ENCODE peak calls at places on chromosomes 11 and 22, in six cellular contexts. B, X, E, V, K and I are unnamed samples.
A peak's percentile ranks its signal among the peaks of the same experiment; 100 is the strongest.

GRCh38 chr11:85718126-85718943 is 32.3 kb upstream of the CCDC89 start:
- DNase-seq in B (no peak), X (no peak), E (no peak), V (no peak), K (no peak), I (no peak)

GRCh38 chr11:122917311-122917710 is 34.8 kb downstream of the JHY start:
- DNase-seq in B (peak; percentile 19), X (no peak), E (no peak), V (no peak), K (no peak), I (no peak)

GRCh38 chr11:87030458-87031054 is 7.2 kb upstream of the TMEM135 start:
- DNase-seq in B (peak; percentile 5), X (no peak), E (no peak), V (no peak), K (no peak), I (peak; percentile 3)

GRCh38 chr22:29658171-29658570 is 54.7 kb downstream of the NF2 start:
- DNase-seq in B (no peak), X (no peak), E (no peak), V (no peak), K (no peak), I (no peak)

GRCh38 chr11:74543991-74544390 is 48.4 kb upstream of the POLD3 start:
- DNase-seq in B (no peak), X (no peak), E (peak; percentile 35), V (no peak), K (no peak), I (no peak)

GRCh38 chr22:49942565-49943404 is 17.8 kb upstream of the PIM3 start:
- DNase-seq in B (no peak), X (no peak), E (no peak), V (peak; percentile 74), K (no peak), I (no peak)

GRCh38 chr22:46290121-46290842 is 6.4 kb upstream of the GTSE1 start:
- DNase-seq in B (no peak), X (no peak), E (no peak), V (no peak), K (no peak), I (no peak)

GRCh38 chr22:31039393-31039792 is 41.7 kb upstream of the SMTN start:
- DNase-seq in B (peak; percentile 68), X (no peak), E (no peak), V (no peak), K (no peak), I (no peak)

GRCh38 chr22:29265929-29266328 is 1.9 kb downstream of the RHBDD3 start:
- DNase-seq in B (no peak), X (no peak), E (no peak), V (peak; percentile 66), K (no peak), I (no peak)

GRCh38 chr11:92764128-92764527 is 205.3 kb upstream of the MTNR1B start:
- DNase-seq in B (no peak), X (no peak), E (no peak), V (no peak), K (no peak), I (no peak)

GRCh38 chr22:33678523-33678922 is 241.8 kb downstream of the LARGE1 start:
- DNase-seq in B (no peak), X (no peak), E (no peak), V (no peak), K (no peak), I (no peak)

GRCh38 chr22:27217154-27217553 is 559.8 kb downstream of the MIAT start:
- DNase-seq in B (no peak), X (no peak), E (no peak), V (no peak), K (no peak), I (no peak)

GRCh38 chr11:120877746-120878365 is 146.0 kb upstream of the TBCEL start:
- DNase-seq in B (no peak), X (no peak), E (no peak), V (no peak), K (no peak), I (no peak)

GRCh38 chr11:73359341-73359740 is 16.9 kb upstream of the RELT start:
- DNase-seq in B (peak; percentile 42), X (no peak), E (no peak), V (no peak), K (no peak), I (no peak)

GRCh38 chr11:73358071-73358470 is 18.1 kb upstream of the RELT start:
- DNase-seq in B (no peak), X (no peak), E (no peak), V (no peak), K (no peak), I (no peak)

GRCh38 chr11:73361953-73362776 is 14.0 kb upstream of the RELT start:
- DNase-seq in B (no peak), X (no peak), E (peak; percentile 92), V (no peak), K (no peak), I (no peak)

GRCh38 chr11:73360743-73361369 is 15.3 kb upstream of the RELT start:
- DNase-seq in B (no peak), X (no peak), E (no peak), V (no peak), K (no peak), I (no peak)

DNA sequence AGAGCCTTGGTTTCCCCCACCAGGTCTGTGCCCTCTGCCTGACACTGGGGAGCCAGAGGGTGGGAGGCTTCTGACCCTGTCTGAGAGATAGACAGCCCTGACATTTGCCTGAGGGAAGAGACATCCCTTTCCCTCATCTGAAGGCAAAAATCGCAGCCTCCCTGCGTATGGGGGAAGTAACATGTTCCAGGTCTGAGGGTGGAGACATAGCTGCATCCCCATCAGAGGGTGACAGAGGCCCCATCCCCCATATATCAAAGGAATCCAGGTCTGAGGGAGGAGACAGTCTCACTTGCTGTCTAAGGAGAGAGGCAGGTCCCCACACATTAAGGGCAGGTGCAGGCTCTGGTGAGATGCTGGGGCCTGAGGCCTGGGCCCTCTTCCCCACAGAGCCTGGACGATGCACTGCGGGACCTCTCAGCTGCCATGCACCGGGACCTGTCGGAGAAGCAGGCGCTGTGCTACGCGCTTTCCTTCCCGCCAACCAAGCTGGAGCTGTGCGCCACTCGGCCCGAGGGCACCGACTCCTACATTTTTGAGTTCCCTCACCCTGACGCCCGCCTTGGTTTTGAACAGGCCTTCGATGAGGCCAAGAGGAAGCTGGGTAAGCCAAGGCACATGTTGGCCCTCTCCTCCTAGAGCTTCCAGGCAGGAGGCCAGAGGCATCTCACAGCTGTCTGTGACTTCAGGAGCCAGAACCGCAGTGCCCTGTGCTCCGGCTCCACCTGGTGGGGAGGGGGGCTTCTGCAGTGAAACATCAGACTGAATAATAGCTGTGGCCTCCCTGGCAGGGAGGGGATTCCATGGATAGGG is 16.1 kb upstream of the RELT start:
- DNase-seq in B (peak; percentile 57), X (no peak), E (peak; percentile 78), V (peak; percentile 64), K (peak; percentile 36), I (peak; percentile 35)
- H3K36me3 ChIP-seq in B (peaks cover 50% of the 10 kb centered on the region), X (no peaks in the 10 kb centered on the region), E (no peaks in the 10 kb centered on the region), V (peaks cover 11% of the 10 kb centered on the region), K (peaks cover 74% of the 10 kb centered on the region), I (no peaks in the 10 kb centered on the region)

GRCh38 chr22:19980766-19981165 is 35.9 kb downstream of the ARVCF start:
- DNase-seq in B (no peak), X (no peak), E (no peak), V (no peak), K (no peak), I (no peak)

GRCh38 chr22:19978748-19979147 is 37.1 kb upstream of the TXNRD2 start:
- DNase-seq in B (no peak), X (no peak), E (no peak), V (no peak), K (no peak), I (no peak)

GRCh38 chr22:19977296-19978243 is 36.0 kb upstream of the TXNRD2 start:
- DNase-seq in B (no peak), X (no peak), E (no peak), V (no peak), K (no peak), I (no peak)

GRCh38 chr22:19981171-19981960 is 35.3 kb downstream of the ARVCF start:
- DNase-seq in B (no peak), X (no peak), E (no peak), V (no peak), K (no peak), I (no peak)

DNA sequence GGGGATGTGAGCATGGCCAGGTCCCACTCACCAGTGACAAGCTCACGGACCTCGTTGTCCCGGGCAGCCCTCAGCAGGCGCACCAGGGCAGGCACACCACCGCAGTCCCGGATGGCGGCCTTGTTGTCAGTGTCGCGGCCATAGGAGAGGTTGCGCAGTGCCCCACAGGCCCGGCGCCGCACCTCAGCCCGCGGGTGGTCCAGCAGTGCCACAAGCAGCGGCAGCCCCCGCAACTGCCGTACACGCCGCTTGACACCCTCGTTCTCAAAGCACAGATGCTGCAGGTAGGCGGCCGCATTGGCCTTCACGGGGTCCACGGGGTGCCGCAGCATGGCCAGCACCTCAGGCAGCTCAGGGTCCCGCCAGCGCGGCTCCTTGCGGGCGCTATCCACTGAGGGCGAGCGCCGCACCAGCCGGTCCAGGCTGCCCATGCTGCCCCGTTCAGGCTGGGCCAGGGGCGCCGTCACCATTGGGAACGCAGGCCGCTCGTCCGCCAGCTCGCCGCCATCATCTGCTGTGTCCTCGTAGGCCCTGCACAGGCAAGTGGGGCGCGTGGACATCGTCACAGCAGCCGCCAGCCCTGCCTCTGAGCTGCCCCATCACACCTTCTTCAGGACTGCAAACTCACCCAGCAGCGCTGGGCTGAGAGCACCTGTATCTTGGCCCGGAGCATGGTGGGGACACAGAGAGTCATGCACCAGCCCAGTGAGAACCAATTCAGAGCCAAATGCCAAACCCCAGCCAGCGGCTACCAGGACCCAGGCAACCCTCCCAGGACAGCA is 36.7 kb downstream of the ARVCF start:
- DNase-seq in B (no peak), X (no peak), E (no peak), V (no peak), K (no peak), I (no peak)
- H3K36me3 ChIP-seq in B (peaks cover 3% of the 10 kb centered on the region), X (no peaks in the 10 kb centered on the region), E (peaks cover 4% of the 10 kb centered on the region), V (peaks cover 49% of the 10 kb centered on the region), K (peaks cover 45% of the 10 kb centered on the region), I (no peaks in the 10 kb centered on the region)

GRCh38 chr11:128499613-128500213 is 87.6 kb downstream of the ETS1 start:
- DNase-seq in B (no peak), X (no peak), E (no peak), V (no peak), K (peak; percentile 49), I (no peak)
- H3K36me3 ChIP-seq in B (no peaks in the 10 kb centered on the region), X (peaks cover 21% of the 10 kb centered on the region), E (peaks cover 3% of the 10 kb centered on the region), V (no peaks in the 10 kb centered on the region), K (no peaks in the 10 kb centered on the region), I (peaks cover 5% of the 10 kb centered on the region)

GRCh38 chr11:78214331-78215194 is 25.8 kb downstream of the USP35 start:
- DNase-seq in B (no peak), X (no peak), E (no peak), V (no peak), K (no peak), I (no peak)
- H3K36me3 ChIP-seq in B (peaks cover 19% of the 10 kb centered on the region), X (no peaks in the 10 kb centered on the region), E (no peaks in the 10 kb centered on the region), V (peaks cover 24% of the 10 kb centered on the region), K (peaks cover 49% of the 10 kb centered on the region), I (peaks cover 38% of the 10 kb centered on the region)

DNA sequence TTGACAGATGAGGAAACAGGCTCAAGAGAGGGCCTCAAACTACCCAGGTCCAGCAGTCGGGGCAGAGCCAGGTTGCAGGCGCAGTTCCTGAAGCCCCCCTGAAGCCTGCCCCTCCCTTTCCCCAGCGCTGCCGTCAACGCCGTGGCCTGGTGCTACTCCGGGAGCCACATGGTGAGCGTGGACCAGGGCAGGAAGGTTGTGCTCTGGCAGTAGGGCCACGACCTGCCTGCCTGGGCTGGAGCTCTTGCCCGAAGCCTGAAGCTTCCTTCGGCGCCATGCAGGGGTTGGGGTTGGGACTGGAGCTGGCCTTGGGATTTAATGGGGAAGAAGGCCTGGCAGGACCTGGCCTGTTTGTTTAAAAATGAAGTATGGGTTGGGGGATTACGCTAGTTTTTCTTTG is 15.0 kb downstream of the ATG16L2 start:
- DNase-seq in B (no peak), X (no peak), E (no peak), V (no peak), K (no peak), I (no peak)
- H3K36me3 ChIP-seq in B (no peaks in the 10 kb centered on the region), X (peaks cover 7% of the 10 kb centered on the region), E (no peaks in the 10 kb centered on the region), V (no peaks in the 10 kb centered on the region), K (no peaks in the 10 kb centered on the region), I (peaks cover 51% of the 10 kb centered on the region)